ENCODE peak calls at places on chromosomes 5 and 9, in five cellular contexts. One of them, this sample, is unnamed.

GRCh38 chr5:53490747-53491146 is 10.3 kb downstream of the FST start:
- DNase-seq in bronchial epithelial cell: peak
- DNase-seq in WTC11: no peak
- DNase-seq in ovary: no peak
- DNase-seq in foreskin fibroblast: peak
- DNase-seq in this sample: no peak

GRCh38 chr5:88089757-88090390 is 178.8 kb downstream of the TMEM161B start:
- DNase-seq in bronchial epithelial cell: no peak
- DNase-seq in WTC11: no peak
- DNase-seq in ovary: no peak
- DNase-seq in foreskin fibroblast: no peak
- DNase-seq in this sample: no peak

GRCh38 chr5:32055891-32056866 is 117.9 kb downstream of the GOLPH3 start:
- DNase-seq in bronchial epithelial cell: peak
- DNase-seq in WTC11: no peak
- DNase-seq in ovary: no peak
- DNase-seq in foreskin fibroblast: no peak
- DNase-seq in this sample: no peak

GRCh38 chr5:178786424-178786823 is 56.0 kb upstream of the ZNF354A start:
- DNase-seq in bronchial epithelial cell: no peak
- DNase-seq in WTC11: no peak
- DNase-seq in ovary: no peak
- DNase-seq in foreskin fibroblast: no peak
- DNase-seq in this sample: no peak

GRCh38 chr5:120252839-120253238 is 211.3 kb upstream of the PRR16 start:
- DNase-seq in bronchial epithelial cell: peak
- DNase-seq in WTC11: no peak
- DNase-seq in ovary: no peak
- DNase-seq in foreskin fibroblast: peak
- DNase-seq in this sample: no peak

GRCh38 chr9:589723-590122 is 251.8 kb upstream of the DMRT1 start:
- DNase-seq in bronchial epithelial cell: peak
- DNase-seq in WTC11: no peak
- DNase-seq in ovary: peak
- DNase-seq in foreskin fibroblast: no peak
- DNase-seq in this sample: no peak

GRCh38 chr5:117859161-117859560 is 1129.2 kb downstream of the DTWD2 start:
- DNase-seq in bronchial epithelial cell: no peak
- DNase-seq in WTC11: no peak
- DNase-seq in ovary: no peak
- DNase-seq in foreskin fibroblast: no peak
- DNase-seq in this sample: no peak

GRCh38 chr5:146690880-146691355 is 174.9 kb upstream of the GPR151 start:
- DNase-seq in bronchial epithelial cell: no peak
- DNase-seq in WTC11: no peak
- DNase-seq in ovary: no peak
- DNase-seq in foreskin fibroblast: no peak
- DNase-seq in this sample: no peak

GRCh38 chr9:976805-977360 is 428 bp downstream of the DMRT3 start:
- DNase-seq in bronchial epithelial cell: no peak
- DNase-seq in WTC11: peak
- DNase-seq in ovary: no peak
- DNase-seq in foreskin fibroblast: no peak
- DNase-seq in this sample: no peak

GRCh38 chr9:80387828-80388227 is 816.1 kb downstream of the TLE4 start:
- DNase-seq in bronchial epithelial cell: no peak
- DNase-seq in WTC11: no peak
- DNase-seq in ovary: no peak
- DNase-seq in foreskin fibroblast: no peak
- DNase-seq in this sample: no peak
- TF ChIP-seq CTCF in bronchial epithelial cell: no peak
- TF ChIP-seq CTCF in WTC11: no peak
- TF ChIP-seq CTCF in ovary: no peak
- TF ChIP-seq CTCF in foreskin fibroblast: no peak
- TF ChIP-seq CTCF in this sample: no peak

GRCh38 chr5:79235578-79236363 is at the start of gene JMY:
- DNase-seq in bronchial epithelial cell: peak
- DNase-seq in WTC11: peak
- DNase-seq in ovary: peak
- DNase-seq in foreskin fibroblast: peak
- DNase-seq in this sample: peak
- TF ChIP-seq CTCF in bronchial epithelial cell: peak
- TF ChIP-seq CTCF in WTC11: no peak
- TF ChIP-seq CTCF in ovary: peak
- TF ChIP-seq CTCF in foreskin fibroblast: no peak
- TF ChIP-seq CTCF in this sample: no peak

GRCh38 chr9:126561582-126561981 is 52.1 kb upstream of the LMX1B start:
- DNase-seq in bronchial epithelial cell: no peak
- DNase-seq in WTC11: no peak
- DNase-seq in ovary: no peak
- DNase-seq in foreskin fibroblast: no peak
- DNase-seq in this sample: no peak
- TF ChIP-seq CTCF in bronchial epithelial cell: no peak
- TF ChIP-seq CTCF in WTC11: no peak
- TF ChIP-seq CTCF in ovary: no peak
- TF ChIP-seq CTCF in foreskin fibroblast: no peak
- TF ChIP-seq CTCF in this sample: no peak

DNA sequence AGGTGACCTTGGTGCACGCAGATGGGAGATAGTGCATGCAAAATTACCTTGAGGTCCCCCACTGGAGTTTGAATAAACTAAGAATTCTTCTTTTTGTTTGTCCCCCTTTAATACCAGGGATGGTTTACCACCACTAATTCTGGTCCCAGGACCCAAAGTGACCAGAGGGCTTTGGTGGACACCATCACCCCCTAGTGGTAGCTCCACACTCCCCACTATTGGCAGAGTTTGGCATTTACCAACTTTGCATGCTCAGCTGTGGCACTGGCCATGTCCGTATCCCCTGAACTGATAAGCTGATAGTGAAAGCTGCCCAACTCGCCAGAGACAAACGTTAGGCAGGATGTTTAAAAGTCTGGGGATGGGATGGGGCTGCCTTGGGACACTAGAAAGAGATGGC is 3.3 kb downstream of the ASTN2 start:
- DNase-seq in bronchial epithelial cell: peak
- DNase-seq in WTC11: peak
- DNase-seq in ovary: no peak
- DNase-seq in foreskin fibroblast: no peak
- DNase-seq in this sample: peak
- TF ChIP-seq CTCF in bronchial epithelial cell: peak
- TF ChIP-seq CTCF in WTC11: peak
- TF ChIP-seq CTCF in ovary: no peak
- TF ChIP-seq CTCF in foreskin fibroblast: peak
- TF ChIP-seq CTCF in this sample: peak

GRCh38 chr5:102738037-102738436 is 17.1 kb upstream of the PAM start:
- DNase-seq in bronchial epithelial cell: no peak
- DNase-seq in WTC11: no peak
- DNase-seq in ovary: no peak
- DNase-seq in foreskin fibroblast: no peak
- DNase-seq in this sample: no peak
- TF ChIP-seq CTCF in bronchial epithelial cell: no peak
- TF ChIP-seq CTCF in WTC11: no peak
- TF ChIP-seq CTCF in ovary: no peak
- TF ChIP-seq CTCF in foreskin fibroblast: no peak
- TF ChIP-seq CTCF in this sample: no peak